ENCODE peak calls at places on chromosomes 2 and 18, in six cellular contexts. E, Y, S, T, Z and M are unnamed samples. For H3K27me3, the result is how much of the 10 kb centered on the place peaks cover.

GRCh38 chr2:100176925-100177324 is 34.5 kb upstream of the AFF3 start:
- DNase-seq in E (no peak), T (no peak), Z (no peak), Y (no peak), S (no peak), M (no peak)

GRCh38 chr2:205405194-205405593 is 277.1 kb upstream of the NRP2 start:
- DNase-seq in T (no peak), Z (no peak), E (peak), Y (peak), S (no peak), M (no peak)

GRCh38 chr2:120898961-120899360 is 163.3 kb downstream of the GLI2 start:
- DNase-seq in S (no peak), Z (no peak), E (no peak), T (no peak), Y (no peak), M (no peak)

GRCh38 chr2:139033300-139033699 is 253.1 kb upstream of the NXPH2 start:
- DNase-seq in Z (no peak), T (no peak), Y (peak), S (peak), E (peak), M (no peak)

GRCh38 chr18:67510831-67511230 is 5.7 kb downstream of the DSEL start:
- DNase-seq in Z (no peak), T (no peak), E (no peak), S (no peak), Y (no peak), M (no peak)

GRCh38 chr18:48851563-48851962 is 99.2 kb downstream of the SMAD7 start:
- DNase-seq in Z (no peak), T (no peak), E (no peak), S (no peak), Y (no peak), M (no peak)

GRCh38 chr2:218277921-218278320 is 7.6 kb downstream of the PNKD start:
- DNase-seq in Y (no peak), E (no peak), T (no peak), Z (no peak), S (no peak), M (no peak)

GRCh38 chr2:188668017-188668663 is 306.0 kb upstream of the COL3A1 start:
- DNase-seq in T (peak), E (no peak), Y (peak), S (no peak), Z (no peak), M (no peak)

GRCh38 chr18:47422524-47422923 is 171.1 kb upstream of the SKOR2 start:
- DNase-seq in S (peak), Z (no peak), Y (peak), E (no peak), T (peak), M (no peak)

GRCh38 chr18:9366126-9366714 is 31.6 kb downstream of the TWSG1 start:
- DNase-seq in Y (peak), S (peak), Z (no peak), T (peak), E (peak), M (peak)

GRCh38 chr2:48480526-48480925 is 49.4 kb upstream of the STON1 start:
- DNase-seq in E (no peak), S (no peak), Y (no peak), T (no peak), Z (no peak), M (no peak)

GRCh38 chr2:57760448-57760847 is 286.2 kb upstream of the VRK2 start:
- DNase-seq in Z (no peak), T (no peak), S (no peak), E (no peak), Y (no peak), M (no peak)

GRCh38 chr2:176110975-176111663 is 4.0 kb downstream of the HOXD11 start:
- DNase-seq in E (no peak), Y (peak), T (peak), S (peak), Z (no peak), M (no peak)

GRCh38 chr2:437772-438393 is 150.0 kb upstream of the ALKAL2 start:
- DNase-seq in E (no peak), S (no peak), Z (peak), T (no peak), Y (no peak), M (no peak)

GRCh38 chr2:176281267-176281666 is 12.0 kb downstream of the MTX2 start:
- DNase-seq in E (peak), Z (no peak), Y (peak), S (no peak), T (no peak), M (peak)

GRCh38 chr18:25425030-25425429 is 73.1 kb upstream of the ZNF521 start:
- DNase-seq in S (no peak), T (no peak), Y (no peak), Z (no peak), E (no peak), M (no peak)

GRCh38 chr18:69484699-69485396 is 84.2 kb downstream of the DOK6 start:
- DNase-seq in Y (peak), Z (no peak), E (no peak), S (peak), T (no peak), M (no peak)

GRCh38 chr2:16100006-16100405 is 159.7 kb downstream of the MYCN start:
- DNase-seq in Y (no peak), T (peak), E (peak), S (no peak), Z (no peak), M (no peak)

GRCh38 chr18:64244571-64244970 is 95.7 kb upstream of the LINC00305 start:
- DNase-seq in Y (no peak), Z (no peak), S (peak), T (peak), E (no peak), M (no peak)

GRCh38 chr2:5664197-5664728 is 27.9 kb upstream of the SOX11 start:
- DNase-seq in E (no peak), Y (no peak), Z (no peak), S (no peak), T (no peak), M (no peak)

GRCh38 chr2:15031745-15032240 is 399.3 kb downstream of the LRATD1 start:
- DNase-seq in Z (no peak), Y (no peak), E (no peak), T (no peak), S (no peak), M (no peak)

GRCh38 chr2:226888378-226888915 is 52.6 kb downstream of the RHBDD1 start:
- DNase-seq in S (no peak), T (no peak), E (peak), Y (peak), Z (no peak), M (no peak)

GRCh38 chr2:71238089-71238488 is 11.2 kb upstream of the PAIP2B start:
- DNase-seq in S (no peak), Z (no peak), Y (no peak), T (no peak), E (no peak), M (no peak)

GRCh38 chr2:72915907-72916742 is 1.2 kb upstream of the EMX1 start:
- DNase-seq in T (peak), S (peak), E (peak), Y (peak), Z (no peak), M (no peak)

GRCh38 chr18:12485479-12486105 is 77.9 kb downstream of the PRELID3A start:
- DNase-seq in Y (no peak), E (peak), Z (no peak), T (no peak), S (no peak), M (no peak)

GRCh38 chr2:219477815-219478214 is 20.9 kb upstream of the GMPPA start:
- DNase-seq in E (no peak), Y (no peak), T (no peak), Z (no peak), S (no peak), M (no peak)

GRCh38 chr2:207791579-207792243 is 22.0 kb upstream of the FZD5 start:
- DNase-seq in Z (no peak), Y (no peak), T (no peak), E (peak), S (no peak), M (no peak)

GRCh38 chr18:53799134-53799533 is 425.3 kb downstream of the MBD2 start:
- DNase-seq in Y (peak), Z (no peak), T (no peak), S (peak), E (peak), M (no peak)

GRCh38 chr2:7744827-7745226 is 827.6 kb downstream of the RNF144A start:
- DNase-seq in S (no peak), E (peak), Z (no peak), T (no peak), Y (peak), M (no peak)

GRCh38 chr18:46950064-46950656 is 32.8 kb downstream of the KATNAL2 start:
- DNase-seq in Y (peak), T (peak), S (peak), Z (no peak), E (no peak), M (no peak)

GRCh38 chr2:45007961-45008295 is 1.3 kb downstream of the SIX2 start:
- DNase-seq in T (no peak), Z (no peak), Y (no peak), E (no peak), S (no peak), M (no peak)

GRCh38 chr2:45005261-45006002 is 3.8 kb downstream of the SIX2 start:
- DNase-seq in Y (no peak), S (no peak), Z (no peak), E (no peak), T (no peak), M (no peak)

GRCh38 chr2:45007356-45007755 is 1.9 kb downstream of the SIX2 start:
- DNase-seq in Z (no peak), Y (no peak), T (no peak), E (no peak), S (no peak), M (no peak)

GRCh38 chr2:45006041-45006941 is 3.0 kb downstream of the SIX2 start:
- DNase-seq in Y (no peak), Z (no peak), E (no peak), T (no peak), S (no peak), M (no peak)

GRCh38 chr2:45006942-45007287 is 2.3 kb downstream of the SIX2 start:
- DNase-seq in E (no peak), Z (no peak), T (no peak), Y (no peak), S (no peak), M (no peak)
- H3K27me3 ChIP-seq in E (under half), Z (under half), T (half or more), Y (under half), S (under half), M (half or more)

GRCh38 chr2:31136732-31137131 is 1.5 kb downstream of the GALNT14 start:
- DNase-seq in E (no peak), S (peak), T (no peak), Y (no peak), Z (no peak), M (no peak)
- TF ChIP-seq EZH2 in E (no peak), S (no peak), T (no peak), Y (peak), Z (no peak), M (no peak)

GRCh38 chr2:109388018-109388417 is 225.7 kb downstream of the SEPTIN10 start:
- DNase-seq in T (no peak), Z (no peak), E (no peak), Y (no peak), S (no peak), M (no peak)
- H3K27me3 ChIP-seq in T (under half), Z (under half), E (under half), Y (under half), S (under half), M (under half)

DNA sequence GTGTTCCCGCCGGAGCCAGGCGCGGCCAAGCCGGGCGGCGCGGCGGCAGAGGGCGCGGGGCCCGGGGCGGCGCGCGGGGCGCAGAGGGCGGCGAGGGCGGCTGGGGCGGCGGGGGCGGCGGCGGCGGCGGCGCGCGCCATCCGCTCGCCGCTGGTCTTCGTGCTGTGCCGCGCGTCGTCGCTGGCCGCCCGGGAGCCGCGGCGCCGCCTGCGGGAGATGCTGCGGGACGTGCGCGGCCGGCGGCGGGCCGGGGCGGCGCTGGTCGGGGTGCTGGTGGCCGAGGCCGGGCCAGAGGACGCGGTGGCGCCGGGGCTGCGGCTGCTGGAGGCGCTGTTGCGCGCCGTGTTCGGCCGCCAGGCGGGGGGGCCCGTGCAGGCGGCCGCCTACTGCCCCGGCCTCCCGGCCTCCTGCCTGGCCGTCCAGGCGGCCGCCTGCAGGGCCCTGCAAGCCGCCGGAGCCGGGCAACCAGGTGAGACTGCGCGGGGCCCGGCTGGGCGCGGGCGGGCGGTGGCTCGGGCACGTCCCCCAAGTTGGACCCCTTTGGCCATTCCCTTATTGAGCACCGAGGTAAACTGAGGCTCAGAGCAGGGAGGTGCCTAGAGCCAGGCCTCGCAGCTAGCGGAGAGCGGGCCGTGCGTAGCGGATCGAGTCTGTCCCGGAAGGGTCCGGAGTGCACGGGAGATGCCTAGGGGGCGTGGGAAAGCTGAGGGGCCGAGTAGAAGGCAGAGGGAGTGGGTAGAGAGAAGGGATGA is 584 bp downstream of the C2orf72 start:
- DNase-seq in Y (peak), S (no peak), T (peak), E (no peak), Z (no peak), M (no peak)
- TF ChIP-seq EZH2 in Y (no peak), S (peak), T (no peak), E (no peak), Z (no peak), M (peak)